ENCODE peak calls at places on chromosome 7, in nine cellular contexts. One of them, this sample, is unnamed.

GRCh38 chr7:39404910-39405309 is 161.3 kb upstream of the YAE1 start:
- DNase-seq in mesothelial cell of epicardium: no peak
- DNase-seq in NCI-H1092 treated with DMSO at 0.1 percent for 48 hours: no peak
- DNase-seq in RWPE1: no peak
- DNase-seq in AG04450: no peak
- DNase-seq in stimulated activated CD4-positive, alpha-beta T cell treated with anti-CD3 and anti-CD28 coated beads, Interleukin-2, amount 100 ng/mL, for 48 hours: no peak
- DNase-seq in NCI-H1105: no peak
- DNase-seq in activated naive CD4-positive, alpha-beta T cell: no peak
- DNase-seq in HL-60: no peak
- DNase-seq in this sample: no peak

GRCh38 chr7:4204530-4205165 is 477.4 kb upstream of the FOXK1 start:
- DNase-seq in mesothelial cell of epicardium: no peak
- DNase-seq in NCI-H1092 treated with DMSO at 0.1 percent for 48 hours: no peak
- DNase-seq in RWPE1: no peak
- DNase-seq in AG04450: no peak
- DNase-seq in stimulated activated CD4-positive, alpha-beta T cell treated with anti-CD3 and anti-CD28 coated beads, Interleukin-2, amount 100 ng/mL, for 48 hours: peak
- DNase-seq in NCI-H1105: no peak
- DNase-seq in activated naive CD4-positive, alpha-beta T cell: no peak
- DNase-seq in HL-60: peak
- DNase-seq in this sample: no peak

GRCh38 chr7:70416611-70417010 is 715.3 kb upstream of the GALNT17 start:
- DNase-seq in mesothelial cell of epicardium: no peak
- DNase-seq in NCI-H1092 treated with DMSO at 0.1 percent for 48 hours: no peak
- DNase-seq in RWPE1: no peak
- DNase-seq in AG04450: no peak
- DNase-seq in stimulated activated CD4-positive, alpha-beta T cell treated with anti-CD3 and anti-CD28 coated beads, Interleukin-2, amount 100 ng/mL, for 48 hours: no peak
- DNase-seq in NCI-H1105: no peak
- DNase-seq in activated naive CD4-positive, alpha-beta T cell: no peak
- DNase-seq in HL-60: no peak
- DNase-seq in this sample: no peak

GRCh38 chr7:34982371-34983019 is 54.8 kb downstream of the DPY19L1 start:
- DNase-seq in mesothelial cell of epicardium: no peak
- DNase-seq in NCI-H1092 treated with DMSO at 0.1 percent for 48 hours: no peak
- DNase-seq in RWPE1: no peak
- DNase-seq in AG04450: no peak
- DNase-seq in stimulated activated CD4-positive, alpha-beta T cell treated with anti-CD3 and anti-CD28 coated beads, Interleukin-2, amount 100 ng/mL, for 48 hours: no peak
- DNase-seq in NCI-H1105: no peak
- DNase-seq in activated naive CD4-positive, alpha-beta T cell: no peak
- DNase-seq in HL-60: no peak
- DNase-seq in this sample: no peak

GRCh38 chr7:27367179-27367929 is 124.8 kb downstream of the EVX1 start:
- DNase-seq in mesothelial cell of epicardium: no peak
- DNase-seq in NCI-H1092 treated with DMSO at 0.1 percent for 48 hours: no peak
- DNase-seq in RWPE1: no peak
- DNase-seq in AG04450: no peak
- DNase-seq in stimulated activated CD4-positive, alpha-beta T cell treated with anti-CD3 and anti-CD28 coated beads, Interleukin-2, amount 100 ng/mL, for 48 hours: no peak
- DNase-seq in NCI-H1105: no peak
- DNase-seq in activated naive CD4-positive, alpha-beta T cell: no peak
- DNase-seq in HL-60: no peak
- DNase-seq in this sample: no peak

GRCh38 chr7:28102778-28103177 is 77.8 kb downstream of the JAZF1 start:
- DNase-seq in mesothelial cell of epicardium: no peak
- DNase-seq in NCI-H1092 treated with DMSO at 0.1 percent for 48 hours: no peak
- DNase-seq in RWPE1: peak
- DNase-seq in AG04450: no peak
- DNase-seq in stimulated activated CD4-positive, alpha-beta T cell treated with anti-CD3 and anti-CD28 coated beads, Interleukin-2, amount 100 ng/mL, for 48 hours: no peak
- DNase-seq in NCI-H1105: no peak
- DNase-seq in activated naive CD4-positive, alpha-beta T cell: no peak
- DNase-seq in HL-60: no peak
- DNase-seq in this sample: no peak

GRCh38 chr7:116569737-116570136 is 44.9 kb downstream of the CAV1 start:
- DNase-seq in mesothelial cell of epicardium: no peak
- DNase-seq in NCI-H1092 treated with DMSO at 0.1 percent for 48 hours: no peak
- DNase-seq in RWPE1: peak
- DNase-seq in AG04450: peak
- DNase-seq in stimulated activated CD4-positive, alpha-beta T cell treated with anti-CD3 and anti-CD28 coated beads, Interleukin-2, amount 100 ng/mL, for 48 hours: no peak
- DNase-seq in NCI-H1105: no peak
- DNase-seq in activated naive CD4-positive, alpha-beta T cell: no peak
- DNase-seq in HL-60: no peak
- DNase-seq in this sample: no peak

GRCh38 chr7:47418910-47419309 is 163.0 kb downstream of the TNS3 start:
- DNase-seq in mesothelial cell of epicardium: no peak
- DNase-seq in NCI-H1092 treated with DMSO at 0.1 percent for 48 hours: no peak
- DNase-seq in RWPE1: no peak
- DNase-seq in AG04450: peak
- DNase-seq in stimulated activated CD4-positive, alpha-beta T cell treated with anti-CD3 and anti-CD28 coated beads, Interleukin-2, amount 100 ng/mL, for 48 hours: no peak
- DNase-seq in NCI-H1105: no peak
- DNase-seq in activated naive CD4-positive, alpha-beta T cell: no peak
- DNase-seq in HL-60: no peak
- DNase-seq in this sample: no peak

GRCh38 chr7:220151-220841 is 27.9 kb downstream of the FAM20C start:
- DNase-seq in mesothelial cell of epicardium: no peak
- DNase-seq in NCI-H1092 treated with DMSO at 0.1 percent for 48 hours: no peak
- DNase-seq in RWPE1: no peak
- DNase-seq in AG04450: no peak
- DNase-seq in stimulated activated CD4-positive, alpha-beta T cell treated with anti-CD3 and anti-CD28 coated beads, Interleukin-2, amount 100 ng/mL, for 48 hours: no peak
- DNase-seq in NCI-H1105: no peak
- DNase-seq in activated naive CD4-positive, alpha-beta T cell: no peak
- DNase-seq in HL-60: no peak
- DNase-seq in this sample: peak

GRCh38 chr7:90244909-90245841 is at the start of gene CFAP69:
- DNase-seq in mesothelial cell of epicardium: peak
- DNase-seq in NCI-H1092 treated with DMSO at 0.1 percent for 48 hours: peak
- DNase-seq in RWPE1: peak
- DNase-seq in AG04450: peak
- DNase-seq in stimulated activated CD4-positive, alpha-beta T cell treated with anti-CD3 and anti-CD28 coated beads, Interleukin-2, amount 100 ng/mL, for 48 hours: peak
- DNase-seq in NCI-H1105: peak
- DNase-seq in activated naive CD4-positive, alpha-beta T cell: peak
- DNase-seq in HL-60: peak
- DNase-seq in this sample: peak

GRCh38 chr7:68720722-68721121 is 877.6 kb upstream of the AUTS2 start:
- DNase-seq in mesothelial cell of epicardium: no peak
- DNase-seq in NCI-H1092 treated with DMSO at 0.1 percent for 48 hours: no peak
- DNase-seq in RWPE1: no peak
- DNase-seq in AG04450: no peak
- DNase-seq in stimulated activated CD4-positive, alpha-beta T cell treated with anti-CD3 and anti-CD28 coated beads, Interleukin-2, amount 100 ng/mL, for 48 hours: no peak
- DNase-seq in NCI-H1105: no peak
- DNase-seq in activated naive CD4-positive, alpha-beta T cell: no peak
- DNase-seq in HL-60: no peak
- DNase-seq in this sample: no peak

GRCh38 chr7:45223078-45223477 is 65.5 kb downstream of the RAMP3 start:
- DNase-seq in mesothelial cell of epicardium: no peak
- DNase-seq in NCI-H1092 treated with DMSO at 0.1 percent for 48 hours: no peak
- DNase-seq in RWPE1: no peak
- DNase-seq in AG04450: no peak
- DNase-seq in stimulated activated CD4-positive, alpha-beta T cell treated with anti-CD3 and anti-CD28 coated beads, Interleukin-2, amount 100 ng/mL, for 48 hours: no peak
- DNase-seq in NCI-H1105: no peak
- DNase-seq in activated naive CD4-positive, alpha-beta T cell: no peak
- DNase-seq in HL-60: no peak
- DNase-seq in this sample: no peak

GRCh38 chr7:130298927-130299326 is 6.0 kb downstream of the CPA4 start:
- DNase-seq in mesothelial cell of epicardium: no peak
- DNase-seq in NCI-H1092 treated with DMSO at 0.1 percent for 48 hours: no peak
- DNase-seq in RWPE1: no peak
- DNase-seq in AG04450: no peak
- DNase-seq in stimulated activated CD4-positive, alpha-beta T cell treated with anti-CD3 and anti-CD28 coated beads, Interleukin-2, amount 100 ng/mL, for 48 hours: no peak
- DNase-seq in NCI-H1105: no peak
- DNase-seq in activated naive CD4-positive, alpha-beta T cell: no peak
- DNase-seq in HL-60: no peak
- DNase-seq in this sample: no peak

GRCh38 chr7:44431091-44431608 is 59.3 kb downstream of the NUDCD3 start:
- DNase-seq in mesothelial cell of epicardium: no peak
- DNase-seq in NCI-H1092 treated with DMSO at 0.1 percent for 48 hours: peak
- DNase-seq in RWPE1: no peak
- DNase-seq in AG04450: no peak
- DNase-seq in stimulated activated CD4-positive, alpha-beta T cell treated with anti-CD3 and anti-CD28 coated beads, Interleukin-2, amount 100 ng/mL, for 48 hours: no peak
- DNase-seq in NCI-H1105: no peak
- DNase-seq in activated naive CD4-positive, alpha-beta T cell: no peak
- DNase-seq in HL-60: no peak
- DNase-seq in this sample: no peak

GRCh38 chr7:103752995-103753394 is 236.5 kb downstream of the RELN start:
- DNase-seq in mesothelial cell of epicardium: no peak
- DNase-seq in NCI-H1092 treated with DMSO at 0.1 percent for 48 hours: peak
- DNase-seq in RWPE1: peak
- DNase-seq in AG04450: no peak
- DNase-seq in stimulated activated CD4-positive, alpha-beta T cell treated with anti-CD3 and anti-CD28 coated beads, Interleukin-2, amount 100 ng/mL, for 48 hours: no peak
- DNase-seq in NCI-H1105: no peak
- DNase-seq in activated naive CD4-positive, alpha-beta T cell: no peak
- DNase-seq in HL-60: no peak
- DNase-seq in this sample: no peak

GRCh38 chr7:159051916-159052315 is 92.8 kb downstream of the VIPR2 start:
- DNase-seq in mesothelial cell of epicardium: no peak
- DNase-seq in NCI-H1092 treated with DMSO at 0.1 percent for 48 hours: no peak
- DNase-seq in RWPE1: no peak
- DNase-seq in AG04450: no peak
- DNase-seq in stimulated activated CD4-positive, alpha-beta T cell treated with anti-CD3 and anti-CD28 coated beads, Interleukin-2, amount 100 ng/mL, for 48 hours: no peak
- DNase-seq in NCI-H1105: no peak
- DNase-seq in activated naive CD4-positive, alpha-beta T cell: no peak
- DNase-seq in HL-60: no peak
- DNase-seq in this sample: no peak

GRCh38 chr7:149868638-149869290 is 5.0 kb upstream of the ATP6V0E2 start:
- DNase-seq in mesothelial cell of epicardium: peak
- DNase-seq in NCI-H1092 treated with DMSO at 0.1 percent for 48 hours: no peak
- DNase-seq in RWPE1: no peak
- DNase-seq in AG04450: no peak
- DNase-seq in stimulated activated CD4-positive, alpha-beta T cell treated with anti-CD3 and anti-CD28 coated beads, Interleukin-2, amount 100 ng/mL, for 48 hours: no peak
- DNase-seq in NCI-H1105: no peak
- DNase-seq in activated naive CD4-positive, alpha-beta T cell: no peak
- DNase-seq in HL-60: no peak
- DNase-seq in this sample: no peak

GRCh38 chr7:28858206-28858605 is 99.9 kb downstream of the TRIL start:
- DNase-seq in mesothelial cell of epicardium: no peak
- DNase-seq in NCI-H1092 treated with DMSO at 0.1 percent for 48 hours: no peak
- DNase-seq in RWPE1: peak
- DNase-seq in AG04450: no peak
- DNase-seq in stimulated activated CD4-positive, alpha-beta T cell treated with anti-CD3 and anti-CD28 coated beads, Interleukin-2, amount 100 ng/mL, for 48 hours: no peak
- DNase-seq in NCI-H1105: no peak
- DNase-seq in activated naive CD4-positive, alpha-beta T cell: no peak
- DNase-seq in HL-60: no peak
- DNase-seq in this sample: no peak

GRCh38 chr7:82592416-82592815 is 148.8 kb upstream of the CACNA2D1 start:
- DNase-seq in mesothelial cell of epicardium: no peak
- DNase-seq in NCI-H1092 treated with DMSO at 0.1 percent for 48 hours: no peak
- DNase-seq in RWPE1: no peak
- DNase-seq in AG04450: no peak
- DNase-seq in stimulated activated CD4-positive, alpha-beta T cell treated with anti-CD3 and anti-CD28 coated beads, Interleukin-2, amount 100 ng/mL, for 48 hours: no peak
- DNase-seq in NCI-H1105: no peak
- DNase-seq in activated naive CD4-positive, alpha-beta T cell: no peak
- DNase-seq in HL-60: no peak
- DNase-seq in this sample: no peak

GRCh38 chr7:111992601-111993000 is 213.6 kb downstream of the DOCK4 start:
- DNase-seq in mesothelial cell of epicardium: no peak
- DNase-seq in NCI-H1092 treated with DMSO at 0.1 percent for 48 hours: no peak
- DNase-seq in RWPE1: no peak
- DNase-seq in AG04450: no peak
- DNase-seq in stimulated activated CD4-positive, alpha-beta T cell treated with anti-CD3 and anti-CD28 coated beads, Interleukin-2, amount 100 ng/mL, for 48 hours: no peak
- DNase-seq in NCI-H1105: no peak
- DNase-seq in activated naive CD4-positive, alpha-beta T cell: no peak
- DNase-seq in HL-60: no peak
- DNase-seq in this sample: no peak

GRCh38 chr7:149027560-149028345 is 552 bp downstream of the PDIA4 start:
- DNase-seq in mesothelial cell of epicardium: no peak
- DNase-seq in NCI-H1092 treated with DMSO at 0.1 percent for 48 hours: peak
- DNase-seq in RWPE1: peak
- DNase-seq in AG04450: no peak
- DNase-seq in stimulated activated CD4-positive, alpha-beta T cell treated with anti-CD3 and anti-CD28 coated beads, Interleukin-2, amount 100 ng/mL, for 48 hours: no peak
- DNase-seq in NCI-H1105: no peak
- DNase-seq in activated naive CD4-positive, alpha-beta T cell: no peak
- DNase-seq in HL-60: no peak
- DNase-seq in this sample: no peak

GRCh38 chr7:15463801-15464761 is 97.7 kb downstream of the AGMO start:
- DNase-seq in mesothelial cell of epicardium: no peak
- DNase-seq in NCI-H1092 treated with DMSO at 0.1 percent for 48 hours: no peak
- DNase-seq in RWPE1: no peak
- DNase-seq in AG04450: no peak
- DNase-seq in stimulated activated CD4-positive, alpha-beta T cell treated with anti-CD3 and anti-CD28 coated beads, Interleukin-2, amount 100 ng/mL, for 48 hours: no peak
- DNase-seq in NCI-H1105: no peak
- DNase-seq in activated naive CD4-positive, alpha-beta T cell: no peak
- DNase-seq in HL-60: no peak
- DNase-seq in this sample: peak

GRCh38 chr7:516216-516605 is 3.4 kb downstream of the PDGFA start:
- DNase-seq in mesothelial cell of epicardium: no peak
- DNase-seq in NCI-H1092 treated with DMSO at 0.1 percent for 48 hours: no peak
- DNase-seq in RWPE1: no peak
- DNase-seq in AG04450: no peak
- DNase-seq in stimulated activated CD4-positive, alpha-beta T cell treated with anti-CD3 and anti-CD28 coated beads, Interleukin-2, amount 100 ng/mL, for 48 hours: no peak
- DNase-seq in NCI-H1105: no peak
- DNase-seq in activated naive CD4-positive, alpha-beta T cell: no peak
- DNase-seq in HL-60: no peak
- DNase-seq in this sample: no peak

This sample was measured in retinal pigment epithelial cell.